ENCODE peak calls at places on chromosomes 7 and 10, in nine cellular contexts. One of them, this sample, is unnamed.

GRCh38 chr7:28984631-28985030 is 26.5 kb upstream of the TRIL start:
- DNase-seq in astrocyte of the spinal cord: peak; percentile 91
- DNase-seq in fibroblast of the aortic adventitia: peak; percentile 90
- DNase-seq in neural progenitor cell: peak; percentile 65
- DNase-seq in A549: no peak
- DNase-seq in WERI-Rb-1: no peak
- DNase-seq in AG04449: peak; percentile 62
- DNase-seq in AG09319: peak; percentile 67
- DNase-seq in endothelial cell: no peak
- DNase-seq in this sample: no peak

GRCh38 chr10:89837173-89838001 is 136.0 kb downstream of the KIF20B start:
- DNase-seq in AG09319: no peak
- DNase-seq in neural progenitor cell: no peak
- DNase-seq in astrocyte of the spinal cord: peak; percentile 24
- DNase-seq in fibroblast of the aortic adventitia: peak; percentile 9
- DNase-seq in A549: no peak
- DNase-seq in AG04449: no peak
- DNase-seq in WERI-Rb-1: no peak
- DNase-seq in endothelial cell: no peak
- DNase-seq in this sample: no peak

GRCh38 chr7:37349979-37350590 is 98.6 kb downstream of the ELMO1 start:
- DNase-seq in fibroblast of the aortic adventitia: no peak
- DNase-seq in astrocyte of the spinal cord: no peak
- DNase-seq in WERI-Rb-1: no peak
- DNase-seq in AG04449: no peak
- DNase-seq in AG09319: no peak
- DNase-seq in neural progenitor cell: no peak
- DNase-seq in A549: no peak
- DNase-seq in endothelial cell: no peak
- DNase-seq in this sample: no peak

GRCh38 chr7:16357921-16358320 is 63.4 kb downstream of the CRPPA start:
- DNase-seq in endothelial cell: no peak
- DNase-seq in AG04449: no peak
- DNase-seq in neural progenitor cell: peak; percentile 11
- DNase-seq in A549: no peak
- DNase-seq in fibroblast of the aortic adventitia: no peak
- DNase-seq in WERI-Rb-1: no peak
- DNase-seq in AG09319: no peak
- DNase-seq in astrocyte of the spinal cord: no peak
- DNase-seq in this sample: peak; percentile 18

GRCh38 chr10:21406595-21407218 is 118.8 kb downstream of the SKIDA1 start:
- DNase-seq in AG09319: no peak
- DNase-seq in AG04449: no peak
- DNase-seq in A549: no peak
- DNase-seq in astrocyte of the spinal cord: peak; percentile 67
- DNase-seq in endothelial cell: no peak
- DNase-seq in WERI-Rb-1: no peak
- DNase-seq in neural progenitor cell: no peak
- DNase-seq in fibroblast of the aortic adventitia: peak; percentile 84
- DNase-seq in this sample: no peak

GRCh38 chr10:314381-314780 is 179.1 kb downstream of the ZMYND11 start:
- DNase-seq in fibroblast of the aortic adventitia: no peak
- DNase-seq in WERI-Rb-1: no peak
- DNase-seq in AG04449: no peak
- DNase-seq in A549: no peak
- DNase-seq in endothelial cell: no peak
- DNase-seq in AG09319: no peak
- DNase-seq in neural progenitor cell: no peak
- DNase-seq in astrocyte of the spinal cord: no peak
- DNase-seq in this sample: no peak

GRCh38 chr7:159070422-159071148 is 74.1 kb downstream of the VIPR2 start:
- DNase-seq in WERI-Rb-1: no peak
- DNase-seq in AG04449: no peak
- DNase-seq in neural progenitor cell: no peak
- DNase-seq in A549: no peak
- DNase-seq in AG09319: no peak
- DNase-seq in fibroblast of the aortic adventitia: no peak
- DNase-seq in astrocyte of the spinal cord: peak; percentile 16
- DNase-seq in endothelial cell: no peak
- DNase-seq in this sample: no peak

GRCh38 chr10:73999703-74000102 is 1.8 kb downstream of the VCL start:
- DNase-seq in fibroblast of the aortic adventitia: peak; percentile 86
- DNase-seq in WERI-Rb-1: no peak
- DNase-seq in neural progenitor cell: peak; percentile 10
- DNase-seq in astrocyte of the spinal cord: peak; percentile 70
- DNase-seq in AG09319: no peak
- DNase-seq in A549: no peak
- DNase-seq in AG04449: no peak
- DNase-seq in endothelial cell: no peak
- DNase-seq in this sample: no peak

GRCh38 chr10:97713828-97714400 is 384 bp downstream of the MARVELD1 start:
- DNase-seq in astrocyte of the spinal cord: peak; percentile 82
- DNase-seq in AG09319: no peak
- DNase-seq in neural progenitor cell: peak; percentile 92
- DNase-seq in endothelial cell: peak; percentile 54
- DNase-seq in A549: peak; percentile 88
- DNase-seq in WERI-Rb-1: peak; percentile 83
- DNase-seq in AG04449: no peak
- DNase-seq in fibroblast of the aortic adventitia: peak; percentile 67
- DNase-seq in this sample: peak; percentile 73

GRCh38 chr10:60762554-60762953 is 15.7 kb upstream of the CDK1 start:
- DNase-seq in AG09319: no peak
- DNase-seq in astrocyte of the spinal cord: no peak
- DNase-seq in fibroblast of the aortic adventitia: no peak
- DNase-seq in AG04449: no peak
- DNase-seq in endothelial cell: no peak
- DNase-seq in neural progenitor cell: peak; percentile 16
- DNase-seq in A549: no peak
- DNase-seq in WERI-Rb-1: no peak
- DNase-seq in this sample: no peak

GRCh38 chr10:122725768-122726167 is 26.1 kb upstream of the C10orf120 start:
- DNase-seq in WERI-Rb-1: peak; percentile 30
- DNase-seq in astrocyte of the spinal cord: no peak
- DNase-seq in neural progenitor cell: no peak
- DNase-seq in AG09319: no peak
- DNase-seq in AG04449: no peak
- DNase-seq in fibroblast of the aortic adventitia: no peak
- DNase-seq in A549: peak; percentile 14
- DNase-seq in endothelial cell: no peak
- DNase-seq in this sample: no peak
- TF ChIP-seq CTCF in WERI-Rb-1: peak; percentile 49
- TF ChIP-seq CTCF in astrocyte of the spinal cord: no peak
- TF ChIP-seq CTCF in neural progenitor cell: peak; percentile 14
- TF ChIP-seq CTCF in AG09319: no peak
- TF ChIP-seq CTCF in AG04449: no peak
- TF ChIP-seq CTCF in fibroblast of the aortic adventitia: no peak
- TF ChIP-seq CTCF in A549: no peak
- TF ChIP-seq CTCF in endothelial cell: no peak
- TF ChIP-seq CTCF in this sample: no peak

DNA sequence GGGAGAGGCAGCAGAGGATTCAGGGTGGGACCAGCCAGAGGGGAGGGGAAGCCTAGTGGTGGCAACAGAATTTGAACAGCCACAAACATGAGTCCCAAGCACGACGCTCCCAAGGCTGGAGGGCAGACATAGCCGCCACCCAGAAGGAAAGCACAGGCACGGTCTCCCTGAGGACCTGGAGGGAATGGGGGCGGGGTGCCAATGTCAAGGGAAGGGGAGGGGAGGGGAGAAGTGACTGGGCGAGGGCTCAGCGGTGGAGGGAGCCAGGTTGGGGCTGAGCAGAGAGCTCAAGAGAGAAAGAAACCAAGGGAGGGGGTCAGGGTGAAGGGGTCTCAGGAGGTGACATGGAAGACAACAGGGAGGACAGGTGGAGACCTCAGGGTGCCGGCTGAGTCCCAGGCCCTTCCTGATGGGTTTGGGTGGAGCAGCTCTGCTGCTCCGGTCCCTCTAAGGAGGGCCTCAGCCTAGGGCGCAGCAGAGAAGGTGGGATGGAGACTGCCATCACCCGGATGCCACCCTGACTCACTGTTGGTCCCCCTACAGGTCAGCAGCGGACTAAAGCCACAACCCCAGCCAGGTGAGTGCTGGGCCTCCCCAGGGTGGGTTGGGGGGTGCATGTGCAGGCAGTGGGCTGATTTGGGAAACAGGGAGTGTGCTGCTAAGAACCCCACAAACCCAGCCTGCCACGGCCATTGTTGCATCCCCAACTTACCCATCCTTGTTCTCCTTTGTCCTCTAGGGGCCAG is 24.2 kb downstream of the PILRA start:
- DNase-seq in fibroblast of the aortic adventitia: no peak
- DNase-seq in AG09319: no peak
- DNase-seq in astrocyte of the spinal cord: no peak
- DNase-seq in WERI-Rb-1: no peak
- DNase-seq in endothelial cell: no peak
- DNase-seq in AG04449: no peak
- DNase-seq in A549: no peak
- DNase-seq in neural progenitor cell: no peak
- DNase-seq in this sample: no peak
- TF ChIP-seq CTCF in fibroblast of the aortic adventitia: no peak
- TF ChIP-seq CTCF in AG09319: no peak
- TF ChIP-seq CTCF in astrocyte of the spinal cord: no peak
- TF ChIP-seq CTCF in WERI-Rb-1: no peak
- TF ChIP-seq CTCF in endothelial cell: no peak
- TF ChIP-seq CTCF in AG04449: no peak
- TF ChIP-seq CTCF in A549: no peak
- TF ChIP-seq CTCF in neural progenitor cell: no peak
- TF ChIP-seq CTCF in this sample: no peak

GRCh38 chr7:135799881-135800280 is 51.3 kb upstream of the FAM180A start:
- DNase-seq in WERI-Rb-1: no peak
- DNase-seq in fibroblast of the aortic adventitia: no peak
- DNase-seq in astrocyte of the spinal cord: no peak
- DNase-seq in AG04449: no peak
- DNase-seq in A549: no peak
- DNase-seq in neural progenitor cell: no peak
- DNase-seq in AG09319: no peak
- DNase-seq in endothelial cell: no peak
- DNase-seq in this sample: no peak
- TF ChIP-seq CTCF in WERI-Rb-1: no peak
- TF ChIP-seq CTCF in fibroblast of the aortic adventitia: no peak
- TF ChIP-seq CTCF in astrocyte of the spinal cord: no peak
- TF ChIP-seq CTCF in AG04449: no peak
- TF ChIP-seq CTCF in A549: no peak
- TF ChIP-seq CTCF in neural progenitor cell: no peak
- TF ChIP-seq CTCF in AG09319: no peak
- TF ChIP-seq CTCF in endothelial cell: no peak
- TF ChIP-seq CTCF in this sample: no peak

GRCh38 chr10:23869996-23870395 is 338.9 kb upstream of the KIAA1217 start:
- DNase-seq in A549: no peak
- DNase-seq in AG09319: no peak
- DNase-seq in astrocyte of the spinal cord: no peak
- DNase-seq in neural progenitor cell: no peak
- DNase-seq in WERI-Rb-1: no peak
- DNase-seq in fibroblast of the aortic adventitia: no peak
- DNase-seq in endothelial cell: no peak
- DNase-seq in AG04449: no peak
- DNase-seq in this sample: no peak
- TF ChIP-seq CTCF in A549: no peak
- TF ChIP-seq CTCF in AG09319: no peak
- TF ChIP-seq CTCF in astrocyte of the spinal cord: no peak
- TF ChIP-seq CTCF in neural progenitor cell: no peak
- TF ChIP-seq CTCF in WERI-Rb-1: no peak
- TF ChIP-seq CTCF in fibroblast of the aortic adventitia: no peak
- TF ChIP-seq CTCF in endothelial cell: no peak
- TF ChIP-seq CTCF in AG04449: no peak
- TF ChIP-seq CTCF in this sample: no peak

GRCh38 chr10:44803820-44804219 is 107.3 kb upstream of the TMEM72 start:
- DNase-seq in WERI-Rb-1: no peak
- DNase-seq in AG04449: no peak
- DNase-seq in astrocyte of the spinal cord: no peak
- DNase-seq in neural progenitor cell: no peak
- DNase-seq in A549: no peak
- DNase-seq in fibroblast of the aortic adventitia: peak; percentile 21
- DNase-seq in endothelial cell: no peak
- DNase-seq in AG09319: no peak
- DNase-seq in this sample: no peak
- TF ChIP-seq CTCF in WERI-Rb-1: no peak
- TF ChIP-seq CTCF in AG04449: no peak
- TF ChIP-seq CTCF in astrocyte of the spinal cord: no peak
- TF ChIP-seq CTCF in neural progenitor cell: no peak
- TF ChIP-seq CTCF in A549: no peak
- TF ChIP-seq CTCF in fibroblast of the aortic adventitia: no peak
- TF ChIP-seq CTCF in endothelial cell: no peak
- TF ChIP-seq CTCF in AG09319: no peak
- TF ChIP-seq CTCF in this sample: no peak

DNA sequence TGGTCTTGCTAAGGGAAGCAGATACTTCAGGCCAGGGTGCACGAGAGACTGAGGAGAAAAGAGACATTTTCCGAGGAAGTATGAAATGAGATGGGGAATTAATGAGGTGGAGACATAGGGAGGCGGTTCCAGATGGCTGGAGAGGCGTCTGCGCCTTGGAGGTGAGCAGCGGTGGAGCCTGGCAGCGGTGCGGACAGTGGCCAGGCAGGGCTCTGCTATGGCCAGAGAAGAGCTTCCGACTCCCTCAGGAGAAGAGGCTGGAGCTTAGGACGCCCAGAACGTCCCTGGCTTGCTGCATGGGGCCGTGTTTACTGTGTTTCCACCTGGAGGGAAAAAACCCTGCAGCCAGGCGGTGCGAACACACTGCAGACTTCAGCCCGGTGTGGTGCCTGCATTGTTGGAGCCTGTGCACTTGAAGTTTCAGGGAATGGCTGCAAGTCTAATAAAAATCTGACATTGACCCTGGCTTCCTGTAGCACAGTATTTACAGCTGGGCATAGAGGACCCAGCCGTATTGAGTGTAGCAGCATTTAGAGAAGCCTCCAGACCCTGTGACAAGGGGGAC is 447.1 kb upstream of the MKI67 start:
- DNase-seq in AG09319: no peak
- DNase-seq in WERI-Rb-1: no peak
- DNase-seq in neural progenitor cell: no peak
- DNase-seq in AG04449: no peak
- DNase-seq in A549: no peak
- DNase-seq in astrocyte of the spinal cord: no peak
- DNase-seq in endothelial cell: no peak
- DNase-seq in fibroblast of the aortic adventitia: no peak
- DNase-seq in this sample: no peak
- TF ChIP-seq CTCF in AG09319: no peak
- TF ChIP-seq CTCF in WERI-Rb-1: no peak
- TF ChIP-seq CTCF in neural progenitor cell: no peak
- TF ChIP-seq CTCF in AG04449: no peak
- TF ChIP-seq CTCF in A549: no peak
- TF ChIP-seq CTCF in astrocyte of the spinal cord: no peak
- TF ChIP-seq CTCF in endothelial cell: no peak
- TF ChIP-seq CTCF in fibroblast of the aortic adventitia: no peak
- TF ChIP-seq CTCF in this sample: no peak

DNA sequence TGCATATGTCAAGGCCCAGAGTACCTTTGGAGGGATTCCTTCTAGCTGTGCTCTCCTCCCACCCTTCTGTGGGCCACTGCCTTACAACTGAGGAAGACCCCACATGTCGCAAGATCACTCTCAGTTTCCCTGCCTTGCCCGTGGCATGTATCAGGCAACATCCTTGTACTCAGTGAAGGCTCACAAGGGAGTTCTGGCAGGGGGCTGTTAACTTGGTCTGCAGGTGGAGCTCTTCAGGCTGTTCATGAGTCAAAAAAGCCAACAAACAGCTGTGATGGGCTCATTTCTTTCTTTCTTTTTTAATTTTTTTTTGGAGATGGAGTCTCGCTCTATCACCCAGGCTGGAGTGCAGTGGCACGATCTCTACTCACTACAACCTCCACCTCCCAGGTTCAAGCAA is 513.0 kb upstream of the ANKRD30A start:
- DNase-seq in fibroblast of the aortic adventitia: no peak
- DNase-seq in WERI-Rb-1: no peak
- DNase-seq in A549: no peak
- DNase-seq in AG04449: no peak
- DNase-seq in AG09319: no peak
- DNase-seq in neural progenitor cell: peak; percentile 15
- DNase-seq in endothelial cell: no peak
- DNase-seq in astrocyte of the spinal cord: no peak
- DNase-seq in this sample: no peak
- TF ChIP-seq CTCF in fibroblast of the aortic adventitia: no peak
- TF ChIP-seq CTCF in WERI-Rb-1: no peak
- TF ChIP-seq CTCF in A549: no peak
- TF ChIP-seq CTCF in AG04449: no peak
- TF ChIP-seq CTCF in AG09319: no peak
- TF ChIP-seq CTCF in neural progenitor cell: peak; percentile 25
- TF ChIP-seq CTCF in endothelial cell: no peak
- TF ChIP-seq CTCF in astrocyte of the spinal cord: no peak
- TF ChIP-seq CTCF in this sample: no peak